ENCODE peak calls at places on chromosomes 7 and 10, in seven cellular contexts. G, A, T, E, R, W and K are unnamed samples.

GRCh38 chr7:122304996-122305421 is 459 bp upstream of the FEZF1 start:
- DNase-seq in G (no peak), A (no peak), T (no peak), E (no peak), R (peak; percentile 3), W (no peak), K (no peak)

GRCh38 chr10:17138450-17139062 is 8.9 kb upstream of the CUBN start:
- DNase-seq in G (no peak), A (no peak), T (no peak), E (no peak), R (no peak), W (no peak), K (no peak)

GRCh38 chr7:46315891-46316290 is 394.8 kb upstream of the IGFBP3 start:
- DNase-seq in G (no peak), A (no peak), T (no peak), E (no peak), R (peak; percentile 94), W (no peak), K (no peak)

GRCh38 chr7:22723171-22723601 is 3.8 kb upstream of the IL6 start:
- DNase-seq in G (no peak), A (peak; percentile 84), T (no peak), E (no peak), R (peak; percentile 82), W (no peak), K (no peak)

GRCh38 chr10:133129854-133130495 is 30.0 kb upstream of the KNDC1 start:
- DNase-seq in G (no peak), A (no peak), T (no peak), E (no peak), R (no peak), W (no peak), K (no peak)

GRCh38 chr7:56609852-56610355 is 493.7 kb upstream of the NUPR2 start:
- DNase-seq in G (no peak), A (no peak), T (no peak), E (no peak), R (no peak), W (no peak), K (no peak)

GRCh38 chr10:67697646-67698245 is 1.8 kb upstream of the CTNNA3 start:
- DNase-seq in G (peak; percentile 15), A (peak; percentile 10), T (no peak), E (no peak), R (peak; percentile 52), W (no peak), K (no peak)

GRCh38 chr10:78194050-78194449 is 160.4 kb downstream of the RPS24 start:
- DNase-seq in G (no peak), A (no peak), T (no peak), E (no peak), R (peak; percentile 44), W (no peak), K (no peak)

GRCh38 chr7:34042406-34042805 is 137.1 kb downstream of the BMPER start:
- DNase-seq in G (no peak), A (no peak), T (no peak), E (no peak), R (peak; percentile 80), W (no peak), K (no peak)

GRCh38 chr7:16644624-16644986 is 949 bp downstream of the ANKMY2 start:
- DNase-seq in G (no peak), A (peak; percentile 37), T (no peak), E (peak; percentile 83), R (peak; percentile 74), W (peak; percentile 44), K (no peak)

GRCh38 chr10:119428789-119429188 is 113.7 kb downstream of the RGS10 start:
- DNase-seq in G (no peak), A (no peak), T (no peak), E (no peak), R (peak; percentile 86), W (no peak), K (no peak)

GRCh38 chr7:11746591-11746990 is 85.4 kb downstream of the THSD7A start:
- DNase-seq in G (no peak), A (no peak), T (no peak), E (no peak), R (no peak), W (no peak), K (no peak)